ENCODE peak calls at places on chromosome 2, in eight cellular contexts. One of them, this sample, is unnamed.

GRCh38 chr2:204687776-204688175 is 142.5 kb downstream of the PARD3B start:
- DNase-seq in epithelial cell of esophagus: no peak
- DNase-seq in left lung: no peak
- DNase-seq in cardiac muscle cell: no peak
- DNase-seq in ovary: no peak
- DNase-seq in HCT116: no peak
- DNase-seq in astrocyte of the spinal cord: no peak
- DNase-seq in thoracic aorta: no peak
- DNase-seq in this sample: no peak

GRCh38 chr2:20356042-20356441 is 5.4 kb upstream of the PUM2 start:
- DNase-seq in ovary: no peak
- DNase-seq in epithelial cell of esophagus: peak; percentile 99
- DNase-seq in HCT116: no peak
- DNase-seq in cardiac muscle cell: peak; percentile 73
- DNase-seq in left lung: no peak
- DNase-seq in astrocyte of the spinal cord: peak; percentile 94
- DNase-seq in thoracic aorta: no peak
- DNase-seq in this sample: peak; percentile 93

GRCh38 chr2:63692002-63692606 is 103.3 kb downstream of the MDH1 start:
- DNase-seq in HCT116: peak; percentile 31
- DNase-seq in astrocyte of the spinal cord: peak; percentile 71
- DNase-seq in thoracic aorta: no peak
- DNase-seq in ovary: no peak
- DNase-seq in cardiac muscle cell: peak; percentile 67
- DNase-seq in left lung: no peak
- DNase-seq in epithelial cell of esophagus: peak; percentile 60
- DNase-seq in this sample: no peak

GRCh38 chr2:8479298-8479697 is 202.6 kb upstream of the ID2 start:
- DNase-seq in left lung: no peak
- DNase-seq in thoracic aorta: no peak
- DNase-seq in cardiac muscle cell: peak; percentile 21
- DNase-seq in HCT116: no peak
- DNase-seq in epithelial cell of esophagus: no peak
- DNase-seq in ovary: no peak
- DNase-seq in astrocyte of the spinal cord: no peak
- DNase-seq in this sample: no peak

GRCh38 chr2:217732995-217733394 is 269.8 kb downstream of the TNS1 start:
- DNase-seq in cardiac muscle cell: peak; percentile 28
- DNase-seq in ovary: no peak
- DNase-seq in HCT116: no peak
- DNase-seq in thoracic aorta: no peak
- DNase-seq in astrocyte of the spinal cord: no peak
- DNase-seq in epithelial cell of esophagus: no peak
- DNase-seq in left lung: no peak
- DNase-seq in this sample: peak; percentile 41

GRCh38 chr2:111068435-111069058 is 52.2 kb upstream of the BCL2L11 start:
- DNase-seq in astrocyte of the spinal cord: no peak
- DNase-seq in cardiac muscle cell: no peak
- DNase-seq in epithelial cell of esophagus: peak; percentile 89
- DNase-seq in HCT116: peak; percentile 61
- DNase-seq in thoracic aorta: no peak
- DNase-seq in ovary: no peak
- DNase-seq in left lung: no peak
- DNase-seq in this sample: no peak

GRCh38 chr2:237732070-237732469 is 66.5 kb upstream of the RBM44 start:
- DNase-seq in epithelial cell of esophagus: no peak
- DNase-seq in left lung: no peak
- DNase-seq in thoracic aorta: no peak
- DNase-seq in cardiac muscle cell: no peak
- DNase-seq in ovary: no peak
- DNase-seq in HCT116: no peak
- DNase-seq in astrocyte of the spinal cord: no peak
- DNase-seq in this sample: no peak

GRCh38 chr2:158665536-158666302 is 129.4 kb upstream of the DAPL1 start:
- DNase-seq in astrocyte of the spinal cord: no peak
- DNase-seq in epithelial cell of esophagus: no peak
- DNase-seq in ovary: no peak
- DNase-seq in cardiac muscle cell: peak; percentile 12
- DNase-seq in HCT116: no peak
- DNase-seq in thoracic aorta: no peak
- DNase-seq in left lung: no peak
- DNase-seq in this sample: peak; percentile 5

GRCh38 chr2:236177604-236177966 is 9.4 kb upstream of the GBX2 start:
- DNase-seq in ovary: peak; percentile 64
- DNase-seq in left lung: no peak
- DNase-seq in astrocyte of the spinal cord: no peak
- DNase-seq in thoracic aorta: no peak
- DNase-seq in cardiac muscle cell: peak; percentile 51
- DNase-seq in HCT116: peak; percentile 70
- DNase-seq in epithelial cell of esophagus: peak; percentile 45
- DNase-seq in this sample: no peak

GRCh38 chr2:127671557-127672302 is 3.6 kb downstream of the LIMS2 start:
- DNase-seq in HCT116: no peak
- DNase-seq in astrocyte of the spinal cord: no peak
- DNase-seq in epithelial cell of esophagus: no peak
- DNase-seq in thoracic aorta: no peak
- DNase-seq in left lung: no peak
- DNase-seq in cardiac muscle cell: no peak
- DNase-seq in ovary: no peak
- DNase-seq in this sample: no peak

GRCh38 chr2:127674241-127675209 is 805 bp downstream of the LIMS2 start:
- DNase-seq in thoracic aorta: no peak
- DNase-seq in astrocyte of the spinal cord: no peak
- DNase-seq in epithelial cell of esophagus: no peak
- DNase-seq in cardiac muscle cell: no peak
- DNase-seq in HCT116: no peak
- DNase-seq in left lung: peak; percentile 84
- DNase-seq in ovary: peak; percentile 51
- DNase-seq in this sample: no peak

GRCh38 chr2:127673304-127674069 is 1.8 kb downstream of the LIMS2 start:
- DNase-seq in HCT116: no peak
- DNase-seq in thoracic aorta: no peak
- DNase-seq in cardiac muscle cell: no peak
- DNase-seq in epithelial cell of esophagus: no peak
- DNase-seq in astrocyte of the spinal cord: no peak
- DNase-seq in left lung: peak; percentile 65
- DNase-seq in ovary: no peak
- DNase-seq in this sample: no peak

GRCh38 chr2:127670957-127671290 is 4.4 kb downstream of the LIMS2 start:
- DNase-seq in cardiac muscle cell: no peak
- DNase-seq in left lung: no peak
- DNase-seq in astrocyte of the spinal cord: no peak
- DNase-seq in thoracic aorta: no peak
- DNase-seq in ovary: no peak
- DNase-seq in HCT116: no peak
- DNase-seq in epithelial cell of esophagus: no peak
- DNase-seq in this sample: no peak

DNA sequence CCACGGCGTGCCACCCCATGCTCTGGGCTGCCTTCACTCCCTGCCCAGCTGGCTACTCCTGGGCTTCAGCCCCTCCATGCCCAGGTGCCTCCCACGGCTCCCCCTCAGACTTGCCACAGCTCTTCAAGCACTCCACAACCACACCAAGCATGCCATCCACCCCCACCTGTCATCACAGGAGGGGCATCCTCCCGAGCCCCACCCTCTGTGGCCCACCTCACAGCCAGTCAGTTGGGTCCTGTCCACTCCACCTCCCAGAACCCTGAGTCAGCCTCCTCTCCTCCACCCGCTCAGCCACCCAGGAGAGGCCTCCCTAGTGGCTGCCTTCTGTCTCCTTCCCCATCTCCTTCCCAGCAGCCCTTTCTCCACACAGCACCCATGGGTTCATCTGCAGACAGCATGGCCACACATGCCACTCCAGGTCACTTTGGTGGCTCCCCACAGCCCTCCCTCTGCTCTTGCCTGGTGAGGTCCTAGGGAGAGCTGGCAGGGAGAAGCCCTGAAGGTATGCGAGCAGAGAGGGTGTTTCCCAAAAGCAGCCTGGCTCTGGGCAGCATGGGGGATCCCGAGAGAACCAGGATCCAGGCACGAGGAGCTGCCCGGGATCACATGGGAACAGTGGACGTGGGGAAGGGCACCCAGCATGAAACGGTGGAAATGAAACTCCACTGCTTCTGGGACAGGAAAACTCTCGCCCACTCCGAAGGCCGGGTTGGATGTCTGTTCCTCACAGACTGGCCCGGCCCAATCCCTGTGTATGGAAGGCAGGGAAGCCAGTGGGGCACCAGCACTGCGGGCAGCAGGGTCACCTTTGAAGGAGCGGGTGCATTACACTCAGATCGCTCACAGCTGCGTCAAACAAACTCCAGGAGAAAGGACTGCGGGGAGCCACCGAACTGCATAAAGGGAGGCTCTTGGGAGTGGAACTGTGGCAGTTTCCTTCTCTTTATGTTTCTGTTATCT is 2.7 kb downstream of the LIMS2 start:
- DNase-seq in thoracic aorta: no peak
- DNase-seq in left lung: peak; percentile 57
- DNase-seq in cardiac muscle cell: no peak
- DNase-seq in ovary: no peak
- DNase-seq in HCT116: no peak
- DNase-seq in astrocyte of the spinal cord: no peak
- DNase-seq in epithelial cell of esophagus: no peak
- DNase-seq in this sample: no peak
- H3K4me3 ChIP-seq in thoracic aorta: peak overlapping the region; percentile 96
- H3K4me3 ChIP-seq in left lung: no peak overlapping the region
- H3K4me3 ChIP-seq in cardiac muscle cell: no peak overlapping the region
- H3K4me3 ChIP-seq in ovary: peak overlapping the region; percentile 56
- H3K4me3 ChIP-seq in HCT116: no peak overlapping the region
- H3K4me3 ChIP-seq in astrocyte of the spinal cord: no peak overlapping the region
- H3K4me3 ChIP-seq in epithelial cell of esophagus: no peak overlapping the region
- H3K4me3 ChIP-seq in this sample: no peak overlapping the region

GRCh38 chr2:57397550-57398360 is 648.9 kb upstream of the VRK2 start:
- DNase-seq in astrocyte of the spinal cord: no peak
- DNase-seq in epithelial cell of esophagus: no peak
- DNase-seq in ovary: no peak
- DNase-seq in left lung: peak; percentile 42
- DNase-seq in HCT116: no peak
- DNase-seq in cardiac muscle cell: no peak
- DNase-seq in thoracic aorta: no peak
- DNase-seq in this sample: no peak

GRCh38 chr2:57399061-57399460 is 647.5 kb upstream of the VRK2 start:
- DNase-seq in HCT116: no peak
- DNase-seq in ovary: no peak
- DNase-seq in astrocyte of the spinal cord: no peak
- DNase-seq in left lung: no peak
- DNase-seq in cardiac muscle cell: no peak
- DNase-seq in epithelial cell of esophagus: no peak
- DNase-seq in thoracic aorta: no peak
- DNase-seq in this sample: no peak

DNA sequence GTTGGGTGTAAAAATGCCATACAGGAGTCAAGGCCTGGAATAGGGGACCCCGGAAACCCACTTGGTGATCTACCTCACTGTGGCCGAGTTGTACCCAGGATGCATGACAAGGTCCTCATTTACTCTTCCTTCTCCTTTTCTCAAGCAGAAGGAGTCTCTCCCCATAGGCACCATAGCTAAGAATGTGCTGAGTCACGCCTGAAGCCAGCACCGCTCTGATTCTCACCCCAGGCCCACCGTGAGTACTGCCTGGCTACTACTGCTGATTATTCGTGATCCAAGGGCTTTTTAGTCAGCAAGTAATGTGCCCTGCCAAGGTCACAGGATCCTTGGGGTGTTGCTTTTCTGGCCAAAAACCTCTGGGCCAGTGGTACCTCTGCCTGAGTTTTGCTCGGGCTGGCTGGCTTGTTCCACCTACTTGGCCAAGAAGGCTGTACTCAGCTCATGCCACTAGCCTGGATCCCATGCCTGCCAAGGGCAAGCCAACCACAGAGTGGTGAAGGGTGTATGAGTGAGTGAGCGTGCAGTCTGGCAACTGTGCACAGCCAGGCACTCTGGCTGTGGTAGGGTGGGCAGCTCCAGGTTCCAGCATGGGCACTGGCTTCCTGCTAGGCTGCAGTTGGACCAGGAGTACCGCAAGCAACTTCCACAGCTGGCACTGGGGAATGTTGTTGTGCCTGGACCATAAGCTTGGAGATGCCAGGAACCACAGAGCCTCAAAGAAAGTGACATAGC is 650.1 kb upstream of the VRK2 start:
- DNase-seq in epithelial cell of esophagus: no peak
- DNase-seq in ovary: no peak
- DNase-seq in astrocyte of the spinal cord: no peak
- DNase-seq in cardiac muscle cell: no peak
- DNase-seq in left lung: no peak
- DNase-seq in thoracic aorta: no peak
- DNase-seq in HCT116: no peak
- DNase-seq in this sample: no peak
- TF ChIP-seq CTCF in epithelial cell of esophagus: no peak
- TF ChIP-seq CTCF in ovary: no peak
- TF ChIP-seq CTCF in astrocyte of the spinal cord: no peak
- TF ChIP-seq CTCF in cardiac muscle cell: no peak
- TF ChIP-seq CTCF in left lung: no peak
- TF ChIP-seq CTCF in thoracic aorta: no peak
- TF ChIP-seq CTCF in HCT116: no peak
- TF ChIP-seq CTCF in this sample: no peak

GRCh38 chr2:112540906-112541305 is 1.4 kb upstream of the POLR1B start:
- DNase-seq in epithelial cell of esophagus: no peak
- DNase-seq in astrocyte of the spinal cord: no peak
- DNase-seq in left lung: no peak
- DNase-seq in thoracic aorta: no peak
- DNase-seq in HCT116: no peak
- DNase-seq in ovary: no peak
- DNase-seq in cardiac muscle cell: no peak
- DNase-seq in this sample: no peak
- H3K4me3 ChIP-seq in epithelial cell of esophagus: no peak overlapping the region
- H3K4me3 ChIP-seq in astrocyte of the spinal cord: no peak overlapping the region
- H3K4me3 ChIP-seq in left lung: no peak overlapping the region
- H3K4me3 ChIP-seq in thoracic aorta: peak overlapping the region; percentile 85
- H3K4me3 ChIP-seq in HCT116: peak overlapping the region; percentile 93
- H3K4me3 ChIP-seq in ovary: no peak overlapping the region
- H3K4me3 ChIP-seq in cardiac muscle cell: no peak overlapping the region
- H3K4me3 ChIP-seq in this sample: no peak overlapping the region

GRCh38 chr2:70570041-70570661 is 16.5 kb upstream of the TGFA start:
- DNase-seq in thoracic aorta: no peak
- DNase-seq in cardiac muscle cell: peak; percentile 54
- DNase-seq in astrocyte of the spinal cord: no peak
- DNase-seq in ovary: no peak
- DNase-seq in left lung: no peak
- DNase-seq in HCT116: peak; percentile 57
- DNase-seq in epithelial cell of esophagus: peak; percentile 99
- DNase-seq in this sample: no peak

GRCh38 chr2:70566464-70566863 is 12.8 kb upstream of the TGFA start:
- DNase-seq in cardiac muscle cell: no peak
- DNase-seq in astrocyte of the spinal cord: no peak
- DNase-seq in HCT116: no peak
- DNase-seq in thoracic aorta: no peak
- DNase-seq in left lung: no peak
- DNase-seq in epithelial cell of esophagus: no peak
- DNase-seq in ovary: no peak
- DNase-seq in this sample: no peak

GRCh38 chr2:70565039-70565731 is 11.6 kb upstream of the TGFA start:
- DNase-seq in HCT116: no peak
- DNase-seq in epithelial cell of esophagus: no peak
- DNase-seq in astrocyte of the spinal cord: no peak
- DNase-seq in cardiac muscle cell: no peak
- DNase-seq in ovary: no peak
- DNase-seq in left lung: no peak
- DNase-seq in thoracic aorta: no peak
- DNase-seq in this sample: no peak

GRCh38 chr2:70569559-70569958 is 15.9 kb upstream of the TGFA start:
- DNase-seq in astrocyte of the spinal cord: no peak
- DNase-seq in thoracic aorta: no peak
- DNase-seq in HCT116: no peak
- DNase-seq in cardiac muscle cell: no peak
- DNase-seq in left lung: no peak
- DNase-seq in epithelial cell of esophagus: peak; percentile 94
- DNase-seq in ovary: no peak
- DNase-seq in this sample: no peak

GRCh38 chr2:70566906-70567305 is 13.3 kb upstream of the TGFA start:
- DNase-seq in astrocyte of the spinal cord: no peak
- DNase-seq in cardiac muscle cell: no peak
- DNase-seq in HCT116: no peak
- DNase-seq in left lung: no peak
- DNase-seq in thoracic aorta: no peak
- DNase-seq in epithelial cell of esophagus: no peak
- DNase-seq in ovary: no peak
- DNase-seq in this sample: no peak
- TF ChIP-seq CTCF in astrocyte of the spinal cord: no peak
- TF ChIP-seq CTCF in cardiac muscle cell: no peak
- TF ChIP-seq CTCF in HCT116: peak; percentile 21
- TF ChIP-seq CTCF in left lung: no peak
- TF ChIP-seq CTCF in thoracic aorta: no peak
- TF ChIP-seq CTCF in epithelial cell of esophagus: no peak
- TF ChIP-seq CTCF in ovary: no peak
- TF ChIP-seq CTCF in this sample: no peak